ENCODE peak calls at places on chromosomes 6 and 20, in nine cellular contexts. One of them, this sample, is unnamed.

GRCh38 chr6:27867051-27867940 is 44.9 kb downstream of the OR2B2 start:
- DNase-seq in heart left ventricle: peak
- DNase-seq in RWPE1: peak
- DNase-seq in fibroblast of mammary gland: peak
- DNase-seq in SK-N-SH: peak
- DNase-seq in GM12878: peak
- DNase-seq in transverse colon: peak
- DNase-seq in thyroid gland: peak
- DNase-seq in NB4: peak
- DNase-seq in this sample: peak

GRCh38 chr6:135358907-135359459 is 138.6 kb downstream of the AHI1 start:
- DNase-seq in heart left ventricle: no peak
- DNase-seq in RWPE1: peak
- DNase-seq in fibroblast of mammary gland: peak
- DNase-seq in SK-N-SH: no peak
- DNase-seq in GM12878: no peak
- DNase-seq in transverse colon: no peak
- DNase-seq in thyroid gland: no peak
- DNase-seq in NB4: no peak
- DNase-seq in this sample: no peak

GRCh38 chr6:31086788-31087440 is 25.5 kb downstream of the C6orf15 start:
- DNase-seq in heart left ventricle: no peak
- DNase-seq in RWPE1: no peak
- DNase-seq in fibroblast of mammary gland: peak
- DNase-seq in SK-N-SH: no peak
- DNase-seq in GM12878: no peak
- DNase-seq in transverse colon: no peak
- DNase-seq in thyroid gland: no peak
- DNase-seq in NB4: no peak
- DNase-seq in this sample: no peak

GRCh38 chr6:22399693-22400092 is 102.9 kb upstream of the PRL start:
- DNase-seq in heart left ventricle: no peak
- DNase-seq in RWPE1: peak
- DNase-seq in fibroblast of mammary gland: peak
- DNase-seq in SK-N-SH: no peak
- DNase-seq in GM12878: no peak
- DNase-seq in transverse colon: no peak
- DNase-seq in thyroid gland: no peak
- DNase-seq in NB4: no peak
- DNase-seq in this sample: no peak

GRCh38 chr20:6525447-6526303 is 241.8 kb upstream of the BMP2 start:
- DNase-seq in heart left ventricle: no peak
- DNase-seq in RWPE1: no peak
- DNase-seq in fibroblast of mammary gland: peak
- DNase-seq in SK-N-SH: no peak
- DNase-seq in GM12878: no peak
- DNase-seq in transverse colon: no peak
- DNase-seq in thyroid gland: no peak
- DNase-seq in NB4: peak
- DNase-seq in this sample: no peak

GRCh38 chr20:7285918-7286556 is 518.6 kb downstream of the BMP2 start:
- DNase-seq in heart left ventricle: peak
- DNase-seq in RWPE1: peak
- DNase-seq in fibroblast of mammary gland: peak
- DNase-seq in SK-N-SH: peak
- DNase-seq in GM12878: peak
- DNase-seq in transverse colon: peak
- DNase-seq in thyroid gland: peak
- DNase-seq in NB4: peak
- DNase-seq in this sample: peak

GRCh38 chr20:62309198-62309944 is 6.6 kb downstream of the ADRM1 start:
- DNase-seq in heart left ventricle: no peak
- DNase-seq in RWPE1: no peak
- DNase-seq in fibroblast of mammary gland: no peak
- DNase-seq in SK-N-SH: no peak
- DNase-seq in GM12878: peak
- DNase-seq in transverse colon: no peak
- DNase-seq in thyroid gland: no peak
- DNase-seq in NB4: no peak
- DNase-seq in this sample: no peak

GRCh38 chr20:31484001-31484400 is 8.9 kb downstream of the REM1 start:
- DNase-seq in heart left ventricle: no peak
- DNase-seq in RWPE1: peak
- DNase-seq in fibroblast of mammary gland: no peak
- DNase-seq in SK-N-SH: peak
- DNase-seq in GM12878: no peak
- DNase-seq in transverse colon: no peak
- DNase-seq in thyroid gland: no peak
- DNase-seq in NB4: no peak
- DNase-seq in this sample: peak

GRCh38 chr20:47950103-47950502 is 164.8 kb upstream of the SULF2 start:
- DNase-seq in heart left ventricle: peak
- DNase-seq in RWPE1: peak
- DNase-seq in fibroblast of mammary gland: peak
- DNase-seq in SK-N-SH: peak
- DNase-seq in GM12878: no peak
- DNase-seq in transverse colon: no peak
- DNase-seq in thyroid gland: peak
- DNase-seq in NB4: no peak
- DNase-seq in this sample: no peak

GRCh38 chr6:70270287-70271005 is 32.4 kb downstream of the COL9A1 start:
- DNase-seq in heart left ventricle: no peak
- DNase-seq in RWPE1: no peak
- DNase-seq in fibroblast of mammary gland: no peak
- DNase-seq in SK-N-SH: no peak
- DNase-seq in GM12878: peak
- DNase-seq in transverse colon: no peak
- DNase-seq in thyroid gland: no peak
- DNase-seq in NB4: no peak
- DNase-seq in this sample: no peak

GRCh38 chr6:115873901-115874300 is 186.8 kb downstream of the FRK start:
- DNase-seq in heart left ventricle: no peak
- DNase-seq in RWPE1: no peak
- DNase-seq in fibroblast of mammary gland: no peak
- DNase-seq in SK-N-SH: no peak
- DNase-seq in GM12878: no peak
- DNase-seq in transverse colon: no peak
- DNase-seq in thyroid gland: no peak
- DNase-seq in NB4: no peak
- DNase-seq in this sample: no peak

GRCh38 chr6:167799033-167799933 is 27.4 kb upstream of the AFDN start:
- DNase-seq in heart left ventricle: no peak
- DNase-seq in RWPE1: no peak
- DNase-seq in fibroblast of mammary gland: no peak
- DNase-seq in SK-N-SH: peak
- DNase-seq in GM12878: no peak
- DNase-seq in transverse colon: no peak
- DNase-seq in thyroid gland: no peak
- DNase-seq in NB4: no peak
- DNase-seq in this sample: peak

GRCh38 chr6:24980507-24981384 is 45.0 kb upstream of the RIPOR2 start:
- DNase-seq in heart left ventricle: no peak
- DNase-seq in RWPE1: no peak
- DNase-seq in fibroblast of mammary gland: no peak
- DNase-seq in SK-N-SH: no peak
- DNase-seq in GM12878: no peak
- DNase-seq in transverse colon: no peak
- DNase-seq in thyroid gland: no peak
- DNase-seq in NB4: no peak
- DNase-seq in this sample: no peak

DNA sequence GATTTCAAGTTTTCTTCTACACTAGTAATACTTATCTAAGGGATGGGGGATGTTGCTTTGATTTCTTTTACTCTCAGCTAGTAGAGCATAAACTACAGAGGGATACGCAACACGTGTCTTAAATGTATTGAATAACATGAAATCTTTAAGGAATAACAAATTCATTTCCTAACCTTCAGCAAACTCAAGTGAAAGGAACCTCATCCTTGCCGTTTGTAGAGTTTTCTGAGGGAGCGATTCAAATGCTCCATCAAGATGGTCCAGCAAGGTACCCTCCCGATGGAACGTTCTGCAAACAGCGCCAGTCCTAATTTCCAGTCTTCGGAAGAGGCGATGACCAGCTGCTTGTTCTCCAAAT is 95.4 kb upstream of the RIN2 start:
- DNase-seq in heart left ventricle: no peak
- DNase-seq in RWPE1: no peak
- DNase-seq in fibroblast of mammary gland: no peak
- DNase-seq in SK-N-SH: no peak
- DNase-seq in GM12878: no peak
- DNase-seq in transverse colon: no peak
- DNase-seq in thyroid gland: no peak
- DNase-seq in NB4: no peak
- DNase-seq in this sample: no peak
- TF ChIP-seq CTCF in heart left ventricle: no peak
- TF ChIP-seq CTCF in RWPE1: peak
- TF ChIP-seq CTCF in fibroblast of mammary gland: no peak
- TF ChIP-seq CTCF in SK-N-SH: no peak
- TF ChIP-seq CTCF in GM12878: no peak
- TF ChIP-seq CTCF in transverse colon: no peak
- TF ChIP-seq CTCF in thyroid gland: no peak
- TF ChIP-seq CTCF in NB4: no peak
- TF ChIP-seq CTCF in this sample: peak

DNA sequence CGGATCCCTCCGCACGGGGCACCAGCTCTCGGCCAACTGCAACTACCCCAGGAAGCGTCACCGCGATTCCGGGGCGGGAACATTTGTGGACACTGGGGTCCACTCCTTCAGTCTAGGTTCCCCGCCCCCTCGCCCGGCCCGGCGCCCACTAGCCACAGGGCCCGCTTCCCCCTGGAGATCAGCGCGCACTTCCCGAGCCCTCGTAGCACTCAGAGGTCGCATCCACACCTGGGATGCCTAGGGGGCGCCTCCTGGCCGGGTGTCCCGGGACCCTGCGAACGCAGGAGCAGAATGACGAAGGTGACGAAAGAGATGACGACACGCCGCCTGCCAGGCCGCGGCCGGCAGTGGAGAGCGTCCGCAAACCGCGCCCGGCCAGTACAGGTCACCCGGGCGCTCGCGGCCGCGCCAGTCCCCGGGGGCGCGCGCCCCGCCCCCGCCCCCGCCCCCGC is 309 bp upstream of the AIG1 start:
- DNase-seq in heart left ventricle: peak
- DNase-seq in RWPE1: peak
- DNase-seq in fibroblast of mammary gland: peak
- DNase-seq in SK-N-SH: peak
- DNase-seq in GM12878: peak
- DNase-seq in transverse colon: peak
- DNase-seq in thyroid gland: peak
- DNase-seq in NB4: peak
- DNase-seq in this sample: peak
- TF ChIP-seq CTCF in heart left ventricle: peak
- TF ChIP-seq CTCF in RWPE1: peak
- TF ChIP-seq CTCF in fibroblast of mammary gland: no peak
- TF ChIP-seq CTCF in SK-N-SH: no peak
- TF ChIP-seq CTCF in GM12878: peak
- TF ChIP-seq CTCF in transverse colon: no peak
- TF ChIP-seq CTCF in thyroid gland: no peak
- TF ChIP-seq CTCF in NB4: no peak
- TF ChIP-seq CTCF in this sample: no peak

GRCh38 chr6:103798166-103798565 is 1061.6 kb downstream of the HACE1 start:
- DNase-seq in heart left ventricle: no peak
- DNase-seq in RWPE1: no peak
- DNase-seq in fibroblast of mammary gland: no peak
- DNase-seq in SK-N-SH: no peak
- DNase-seq in GM12878: no peak
- DNase-seq in transverse colon: no peak
- DNase-seq in thyroid gland: no peak
- DNase-seq in NB4: no peak
- DNase-seq in this sample: no peak

GRCh38 chr6:103800131-103800670 is 1059.5 kb downstream of the HACE1 start:
- DNase-seq in heart left ventricle: no peak
- DNase-seq in RWPE1: no peak
- DNase-seq in fibroblast of mammary gland: no peak
- DNase-seq in SK-N-SH: no peak
- DNase-seq in GM12878: no peak
- DNase-seq in transverse colon: no peak
- DNase-seq in thyroid gland: no peak
- DNase-seq in NB4: no peak
- DNase-seq in this sample: no peak

DNA sequence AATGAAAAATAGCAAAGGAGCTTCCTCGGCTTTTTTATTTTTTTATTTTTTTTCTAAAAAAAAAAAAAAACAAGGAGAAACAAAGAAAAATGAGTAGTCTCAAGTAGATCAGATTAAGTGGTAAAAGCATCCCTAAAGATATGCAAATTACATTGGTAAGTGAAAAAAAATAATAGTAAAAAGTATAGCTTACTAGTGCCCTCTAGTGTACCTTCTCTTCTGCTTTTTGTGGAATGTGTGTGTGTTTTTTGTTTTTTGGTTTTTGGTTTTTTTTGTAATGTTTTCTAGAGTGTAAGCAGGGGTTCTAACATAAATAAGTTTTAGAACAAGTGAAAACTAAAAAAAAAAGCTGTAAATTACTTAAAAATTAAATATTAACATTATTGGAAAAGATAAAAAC is 1062.0 kb downstream of the HACE1 start:
- DNase-seq in heart left ventricle: no peak
- DNase-seq in RWPE1: no peak
- DNase-seq in fibroblast of mammary gland: peak
- DNase-seq in SK-N-SH: no peak
- DNase-seq in GM12878: no peak
- DNase-seq in transverse colon: no peak
- DNase-seq in thyroid gland: no peak
- DNase-seq in NB4: peak
- DNase-seq in this sample: no peak
- TF ChIP-seq CTCF in heart left ventricle: no peak
- TF ChIP-seq CTCF in RWPE1: peak
- TF ChIP-seq CTCF in fibroblast of mammary gland: peak
- TF ChIP-seq CTCF in SK-N-SH: peak
- TF ChIP-seq CTCF in GM12878: no peak
- TF ChIP-seq CTCF in transverse colon: no peak
- TF ChIP-seq CTCF in thyroid gland: no peak
- TF ChIP-seq CTCF in NB4: peak
- TF ChIP-seq CTCF in this sample: peak

DNA sequence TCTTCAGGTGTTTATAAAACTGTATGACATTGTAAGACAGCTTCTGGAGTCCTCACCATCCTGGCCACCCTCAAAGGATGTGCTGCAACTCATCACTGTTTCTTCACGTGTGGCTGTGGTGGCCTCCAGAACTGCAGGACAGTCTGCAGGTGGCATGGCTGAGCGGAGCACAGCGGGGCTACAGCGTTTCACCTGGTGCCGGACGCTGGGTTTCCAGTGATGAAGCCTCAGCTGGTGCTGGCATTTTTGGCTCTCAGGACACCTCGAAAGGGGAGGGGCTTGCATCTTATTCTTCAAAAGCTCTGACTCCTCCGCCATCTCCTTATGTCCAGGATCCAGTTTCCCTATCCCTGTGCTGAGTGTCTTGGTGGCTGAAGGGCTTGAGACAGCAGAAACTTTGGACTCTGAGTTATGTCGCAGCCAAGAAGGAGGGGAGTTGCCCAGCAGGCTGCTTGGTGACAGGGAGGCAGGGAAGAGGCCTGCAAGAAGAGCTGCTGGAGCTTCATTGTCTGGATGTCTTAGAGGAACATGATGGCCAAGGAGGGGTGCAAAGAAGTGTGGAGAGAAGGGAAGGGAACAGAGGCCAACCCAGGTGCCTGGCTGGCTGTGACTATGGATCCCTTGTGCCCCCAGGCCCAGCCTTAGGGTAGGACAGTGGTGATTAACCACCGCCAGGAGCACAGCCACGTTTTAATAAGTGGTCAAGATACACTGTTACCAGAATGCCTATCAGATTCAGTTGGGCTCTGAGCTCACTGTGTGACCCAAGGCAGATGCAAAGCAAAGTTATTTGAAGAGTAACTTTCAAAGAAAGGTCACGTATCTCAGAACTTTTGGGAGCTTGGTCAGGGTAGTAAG is 58.7 kb downstream of the GTF2H5 start:
- DNase-seq in heart left ventricle: no peak
- DNase-seq in RWPE1: no peak
- DNase-seq in fibroblast of mammary gland: no peak
- DNase-seq in SK-N-SH: no peak
- DNase-seq in GM12878: no peak
- DNase-seq in transverse colon: peak
- DNase-seq in thyroid gland: no peak
- DNase-seq in NB4: no peak
- DNase-seq in this sample: no peak
- TF ChIP-seq CTCF in heart left ventricle: no peak
- TF ChIP-seq CTCF in RWPE1: no peak
- TF ChIP-seq CTCF in fibroblast of mammary gland: no peak
- TF ChIP-seq CTCF in SK-N-SH: no peak
- TF ChIP-seq CTCF in GM12878: no peak
- TF ChIP-seq CTCF in transverse colon: no peak
- TF ChIP-seq CTCF in thyroid gland: no peak
- TF ChIP-seq CTCF in NB4: peak
- TF ChIP-seq CTCF in this sample: no peak